ENCODE peak calls at places on chromosomes 3 and 15, in six cellular contexts. T is IMR-90, K is foreskin fibroblast, W is neural crest cell, U is PC-3, A is endothelial cell of umbilical vein. I is an unnamed sample.

GRCh38 chr3:180184806-180185205 is 148.1 kb upstream of the PEX5L start:
- DNase-seq in A (no peak), K (no peak), U (no peak), W (no peak), T (no peak), I (no peak)

GRCh38 chr15:29885183-29885582 is 62.9 kb upstream of the TJP1 start:
- DNase-seq in U (no peak), K (no peak), A (no peak), W (no peak), T (no peak), I (no peak)

GRCh38 chr15:70486451-70487379 is 276.6 kb downstream of the UACA start:
- DNase-seq in T (peak; percentile 89), U (peak; percentile 65), W (no peak), A (no peak), K (peak; percentile 35), I (no peak)

GRCh38 chr15:68252925-68253534 is 23.5 kb upstream of the CLN6 start:
- DNase-seq in U (peak; percentile 87), A (peak; percentile 80), W (no peak), T (peak; percentile 85), K (peak; percentile 62), I (peak; percentile 61)

GRCh38 chr15:67133738-67134576 is 68.6 kb downstream of the SMAD3 start:
- DNase-seq in K (no peak), W (no peak), U (no peak), A (peak; percentile 88), T (peak; percentile 82), I (no peak)

GRCh38 chr15:48710952-48711495 is 65.5 kb upstream of the FBN1 start:
- DNase-seq in U (no peak), W (no peak), K (peak; percentile 75), T (no peak), A (no peak), I (no peak)

GRCh38 chr15:61099030-61099800 is 129.9 kb downstream of the RORA start:
- DNase-seq in U (no peak), A (no peak), W (no peak), T (peak; percentile 35), K (peak; percentile 9), I (no peak)

GRCh38 chr3:187798126-187798525 is 52.9 kb upstream of the BCL6 start:
- DNase-seq in T (no peak), U (no peak), W (no peak), A (no peak), K (no peak), I (no peak)

GRCh38 chr15:45203182-45203581 is 15.4 kb upstream of the SHF start:
- DNase-seq in K (no peak), A (peak; percentile 32), U (no peak), W (no peak), T (no peak), I (no peak)

GRCh38 chr15:75731248-75732100 is 18.8 kb upstream of the CSPG4 start:
- DNase-seq in K (peak; percentile 52), U (no peak), W (no peak), A (no peak), T (peak; percentile 51), I (no peak)
- TF ChIP-seq CTCF in K (no peak), U (no peak), W (no peak), A (no peak), T (peak; percentile 7), I (no peak)

GRCh38 chr3:32022947-32023346 is 41.4 kb downstream of the ZNF860 start:
- DNase-seq in W (no peak), A (no peak), U (no peak), K (no peak), T (no peak), I (no peak)

GRCh38 chr3:32021748-32022147 is 40.2 kb downstream of the ZNF860 start:
- DNase-seq in U (no peak), T (no peak), A (no peak), K (no peak), W (no peak), I (no peak)

GRCh38 chr3:32018723-32019564 is 37.4 kb downstream of the ZNF860 start:
- DNase-seq in T (peak; percentile 57), K (peak; percentile 26), U (peak; percentile 78), A (peak; percentile 63), W (no peak), I (no peak)

GRCh38 chr3:32026583-32026982 is 45.0 kb downstream of the ZNF860 start:
- DNase-seq in W (no peak), A (no peak), K (no peak), T (no peak), U (no peak), I (no peak)

DNA sequence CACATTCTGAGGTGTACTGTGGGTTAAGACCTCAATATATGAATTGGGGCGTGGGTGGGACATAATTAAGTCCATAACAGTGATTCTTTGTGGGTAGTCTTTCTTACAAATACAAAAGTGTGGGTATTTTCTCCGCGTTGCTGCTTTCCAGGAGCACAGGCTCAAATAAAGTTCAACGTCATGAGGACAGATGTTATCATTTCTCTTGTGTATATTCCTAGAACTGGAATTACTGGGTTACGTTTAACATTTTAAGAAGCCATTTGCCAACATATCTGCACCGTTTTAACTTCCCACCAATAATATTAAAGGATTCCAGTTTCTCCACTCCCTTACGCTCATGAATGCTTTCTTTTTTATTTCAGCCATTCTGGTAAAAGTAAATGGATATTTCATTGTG is 39.6 kb downstream of the ZNF860 start:
- DNase-seq in W (no peak), T (no peak), A (no peak), K (no peak), U (no peak), I (no peak)
- TF ChIP-seq CTCF in W (no peak), T (no peak), A (no peak), K (no peak), U (no peak), I (no peak)

GRCh38 chr3:64399205-64399800 is 174.0 kb upstream of the PRICKLE2 start:
- DNase-seq in A (peak; percentile 77), K (peak; percentile 53), W (peak; percentile 47), U (peak; percentile 62), T (peak; percentile 70), I (no peak)
- TF ChIP-seq CTCF in A (peak; percentile 63), K (peak; percentile 70), W (peak; percentile 84), U (peak; percentile 72), T (peak; percentile 85), I (peak; percentile 56)

DNA sequence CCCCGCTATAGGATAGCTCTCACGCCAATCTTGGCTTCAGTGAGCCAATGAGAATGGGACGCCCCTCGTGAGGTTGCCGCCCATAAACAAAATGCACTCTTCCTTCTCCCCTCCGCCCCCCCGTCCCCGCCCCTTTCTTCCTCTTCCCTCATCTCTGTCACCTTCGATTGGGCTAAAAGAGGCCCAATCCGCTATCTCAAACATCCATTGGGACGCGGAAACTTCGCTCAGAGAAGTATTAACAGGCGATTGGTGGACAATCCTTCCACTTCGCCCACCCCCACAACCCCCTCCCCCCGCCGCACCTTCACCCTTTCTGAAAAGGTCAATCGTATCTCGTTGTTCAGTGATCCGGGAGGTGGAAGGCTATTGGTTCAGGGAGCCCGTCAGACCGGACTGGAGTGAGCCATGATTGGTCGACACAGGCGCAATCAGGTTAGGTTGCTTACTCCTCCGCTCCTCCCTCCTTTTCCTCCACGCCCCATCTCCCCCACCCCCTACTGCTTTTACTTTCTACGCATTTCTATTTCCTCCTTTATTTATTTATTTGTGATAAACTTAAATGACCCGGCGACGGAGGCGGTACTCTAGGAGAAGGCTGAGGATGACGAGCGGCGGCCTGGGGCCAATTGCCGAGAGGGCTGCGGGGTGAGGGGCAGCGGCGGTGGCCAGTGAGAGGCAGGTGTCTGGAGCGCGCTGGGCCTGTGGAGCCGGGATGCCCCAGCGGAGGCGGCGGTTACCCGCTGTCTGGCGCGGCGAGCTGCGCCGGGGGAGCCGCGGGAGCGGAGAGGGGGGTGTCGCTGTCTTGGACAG is 447 bp upstream of the ZBTB20 start:
- DNase-seq in W (peak; percentile 94), T (peak; percentile 100), U (peak; percentile 99), K (peak; percentile 100), A (peak; percentile 100), I (no peak)
- TF ChIP-seq CTCF in W (peak; percentile 15), T (no peak), U (no peak), K (no peak), A (no peak), I (no peak)

DNA sequence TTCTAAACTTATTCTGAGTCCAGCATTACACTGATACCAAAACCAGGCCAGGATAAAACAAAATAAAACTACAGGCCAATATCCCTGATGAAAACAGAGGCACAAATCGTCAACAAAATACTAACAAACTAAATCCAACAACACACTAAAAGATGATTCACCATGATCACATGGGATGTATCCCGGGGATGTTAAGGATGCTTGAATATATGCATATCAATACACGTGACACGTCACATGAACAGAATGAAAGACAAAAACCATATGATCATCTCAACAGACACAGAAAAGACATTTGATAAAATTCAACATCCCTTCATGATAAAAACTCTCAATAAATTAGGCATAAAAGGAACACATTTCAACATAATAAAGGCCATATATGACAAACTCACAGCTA is 91.5 kb downstream of the CSNK1G1 start:
- DNase-seq in U (no peak), K (no peak), T (no peak), A (no peak), W (no peak), I (no peak)
- TF ChIP-seq CTCF in U (no peak), K (no peak), T (no peak), A (no peak), W (no peak), I (no peak)

GRCh38 chr15:50774450-50774849 is 8.9 kb upstream of the SPPL2A start:
- DNase-seq in U (no peak), T (peak; percentile 58), A (no peak), K (no peak), W (no peak), I (no peak)

GRCh38 chr15:50778089-50778488 is 12.6 kb upstream of the SPPL2A start:
- DNase-seq in W (no peak), U (no peak), A (no peak), K (no peak), T (no peak), I (no peak)

GRCh38 chr15:50773389-50773788 is 7.9 kb upstream of the SPPL2A start:
- DNase-seq in W (no peak), A (no peak), K (no peak), T (peak; percentile 33), U (no peak), I (no peak)

DNA sequence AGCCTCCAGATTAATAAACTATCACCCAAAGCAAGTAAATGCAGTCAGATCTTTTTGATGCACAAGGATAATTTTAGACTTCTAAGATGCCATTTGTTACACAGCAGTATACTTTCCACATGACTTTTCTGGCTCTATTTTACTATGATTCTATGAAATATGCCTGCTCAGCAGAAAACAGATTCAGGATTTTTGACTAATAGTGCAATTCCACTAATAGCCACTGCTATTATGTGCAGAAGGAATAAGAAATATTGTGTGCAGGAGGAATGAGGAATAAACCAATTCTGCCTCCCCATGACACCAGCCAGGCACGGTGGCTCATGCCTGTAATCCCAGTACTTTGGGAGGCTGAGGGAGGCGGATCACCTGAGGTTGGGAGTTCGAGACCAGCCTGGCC is 11.5 kb upstream of the SPPL2A start:
- DNase-seq in K (no peak), A (no peak), U (no peak), W (no peak), T (no peak), I (no peak)
- TF ChIP-seq CTCF in K (no peak), A (no peak), U (peak; percentile 17), W (peak; percentile 38), T (no peak), I (no peak)

DNA sequence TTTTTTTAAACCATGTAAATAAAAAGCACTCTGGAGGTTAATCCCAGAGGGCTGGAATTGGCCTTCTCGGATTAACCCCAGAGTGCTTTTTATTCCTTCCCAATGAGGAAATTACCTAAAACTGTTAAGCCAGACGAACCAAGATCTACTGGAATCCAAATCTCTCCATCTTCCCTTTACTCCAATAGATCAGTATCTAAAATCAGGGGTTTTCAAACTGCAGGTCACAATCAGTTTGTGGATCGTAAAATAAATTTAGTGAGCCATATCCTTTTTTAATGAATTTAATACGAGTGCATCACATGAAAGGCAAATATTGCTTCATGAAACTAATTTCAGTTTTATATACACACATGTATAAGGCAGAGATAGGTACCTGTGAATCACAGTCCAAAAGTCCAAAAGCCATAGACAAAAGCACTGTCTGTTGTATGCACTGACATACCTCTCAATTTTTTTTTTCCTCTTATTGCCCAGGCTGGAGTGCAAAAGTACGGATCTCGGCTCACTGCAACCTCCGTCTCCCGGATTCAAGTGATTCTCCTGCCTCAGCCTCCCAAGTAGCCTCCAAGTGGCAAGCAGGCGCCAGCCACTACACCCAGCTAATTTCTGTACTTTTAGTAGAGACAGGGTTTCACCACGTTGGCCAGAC is 61.3 kb downstream of the TBL1XR1 start:
- DNase-seq in W (no peak), T (no peak), A (no peak), K (no peak), U (peak; percentile 24), I (no peak)
- TF ChIP-seq CTCF in W (no peak), T (no peak), A (no peak), K (no peak), U (no peak), I (no peak)

I was measured in D721Med.